ENCODE peak calls at places on chromosome 20, in eight cellular contexts. F, U, R, D, B, M, V and Y are unnamed samples.

GRCh38 chr20:57699395-57699794 is 10.4 kb downstream of the PMEPA1 start:
- DNase-seq in F (no peak), U (no peak), R (no peak), D (no peak), B (no peak), M (no peak), V (no peak), Y (no peak)

GRCh38 chr20:4150095-4150492 is 134.7 kb upstream of the RNF24 start:
- DNase-seq in F (no peak), U (no peak), R (no peak), D (peak; percentile 60), B (no peak), M (no peak), V (no peak), Y (no peak)

GRCh38 chr20:63315240-63315981 is 22.4 kb downstream of the COL20A1 start:
- DNase-seq in F (no peak), U (no peak), R (no peak), D (no peak), B (peak; percentile 61), M (no peak), V (peak; percentile 1), Y (no peak)

GRCh38 chr20:11459090-11459877 is 458.4 kb upstream of the BTBD3 start:
- DNase-seq in F (no peak), U (no peak), R (no peak), D (peak; percentile 32), B (no peak), M (no peak), V (no peak), Y (no peak)

GRCh38 chr20:24376523-24377085 is 92.8 kb upstream of the SYNDIG1 start:
- DNase-seq in F (no peak), U (no peak), R (no peak), D (peak; percentile 56), B (no peak), M (no peak), V (no peak), Y (no peak)

GRCh38 chr20:13081877-13082276 is 73.1 kb downstream of the SPTLC3 start:
- DNase-seq in F (no peak), U (no peak), R (no peak), D (no peak), B (no peak), M (no peak), V (no peak), Y (no peak)

GRCh38 chr20:11001767-11002540 is 328.2 kb upstream of the JAG1 start:
- DNase-seq in F (peak; percentile 74), U (no peak), R (no peak), D (peak; percentile 95), B (no peak), M (no peak), V (no peak), Y (no peak)

GRCh38 chr20:472889-473292 is 10.6 kb upstream of the TBC1D20 start:
- DNase-seq in F (peak; percentile 35), U (no peak), R (no peak), D (no peak), B (no peak), M (no peak), V (no peak), Y (no peak)

GRCh38 chr20:38604873-38605303 is 3.3 kb downstream of the ARHGAP40 start:
- DNase-seq in F (peak; percentile 100), U (no peak), R (no peak), D (peak; percentile 47), B (no peak), M (no peak), V (no peak), Y (peak; percentile 25)

GRCh38 chr20:44683263-44684046 is 31.7 kb upstream of the CCN5 start:
- DNase-seq in F (peak; percentile 63), U (peak; percentile 78), R (peak; percentile 88), D (peak; percentile 64), B (no peak), M (peak; percentile 56), V (peak; percentile 40), Y (no peak)

GRCh38 chr20:3692706-3693294 is 11.0 kb upstream of the ADAM33 start:
- DNase-seq in F (no peak), U (no peak), R (no peak), D (no peak), B (no peak), M (no peak), V (no peak), Y (no peak)

GRCh38 chr20:13494019-13494418 is 144.7 kb downstream of the TASP1 start:
- DNase-seq in F (no peak), U (no peak), R (no peak), D (peak; percentile 47), B (no peak), M (no peak), V (no peak), Y (no peak)

GRCh38 chr20:1700990-1701389 is 43.4 kb upstream of the SIRPG start:
- DNase-seq in F (no peak), U (no peak), R (no peak), D (no peak), B (no peak), M (no peak), V (no peak), Y (no peak)

GRCh38 chr20:32521780-32522524 is 63.2 kb downstream of the NOL4L start:
- DNase-seq in F (peak; percentile 72), U (peak; percentile 71), R (peak; percentile 90), D (peak; percentile 54), B (peak; percentile 90), M (peak; percentile 69), V (peak; percentile 60), Y (peak; percentile 98)

GRCh38 chr20:47583551-47583950 is 81.9 kb downstream of the NCOA3 start:
- DNase-seq in F (no peak), U (no peak), R (no peak), D (no peak), B (no peak), M (no peak), V (no peak), Y (no peak)

GRCh38 chr20:63536997-63537524 is at the start of gene PTK6:
- DNase-seq in F (no peak), U (no peak), R (no peak), D (no peak), B (peak; percentile 87), M (peak; percentile 88), V (peak; percentile 6), Y (no peak)

GRCh38 chr20:5535211-5535756 is 214.9 kb upstream of the SHLD1 start:
- DNase-seq in F (peak; percentile 78), U (peak; percentile 76), R (no peak), D (peak; percentile 96), B (no peak), M (no peak), V (no peak), Y (peak; percentile 32)

GRCh38 chr20:58555078-58555765 is 40.0 kb upstream of the APCDD1L start:
- DNase-seq in F (no peak), U (no peak), R (peak; percentile 1), D (peak; percentile 87), B (no peak), M (no peak), V (no peak), Y (no peak)

GRCh38 chr20:33145521-33145920 is 22.4 kb upstream of the BPIFA2 start:
- DNase-seq in F (no peak), U (no peak), R (no peak), D (no peak), B (no peak), M (no peak), V (no peak), Y (no peak)